ENCODE peak calls at places on chromosomes 11 and 22, in seven cellular contexts. N, I, V, H, B, U and L are unnamed samples.

GRCh38 chr11:8067929-8068575 is 13.0 kb upstream of the TUB start:
- DNase-seq in N (no peak), I (peak), V (no peak), H (no peak), B (no peak), U (no peak), L (no peak)

GRCh38 chr11:9775393-9775780 is 111.5 kb downstream of the SWAP70 start:
- DNase-seq in N (no peak), I (no peak), V (no peak), H (no peak), B (no peak), U (no peak), L (no peak)

GRCh38 chr22:29270475-29271271 is 2.6 kb downstream of the EWSR1 start:
- DNase-seq in N (peak), I (peak), V (peak), H (peak), B (no peak), U (no peak), L (peak)

GRCh38 chr11:45881708-45882368 is 3.6 kb upstream of the MAPK8IP1 start:
- DNase-seq in N (peak), I (peak), V (peak), H (no peak), B (no peak), U (no peak), L (no peak)

GRCh38 chr11:64654958-64655541 is 64.0 kb downstream of the SLC22A12 start:
- DNase-seq in N (no peak), I (no peak), V (no peak), H (no peak), B (no peak), U (no peak), L (no peak)

GRCh38 chr11:99841885-99842284 is 821.1 kb downstream of the CNTN5 start:
- DNase-seq in N (no peak), I (no peak), V (no peak), H (no peak), B (no peak), U (no peak), L (no peak)

GRCh38 chr11:68664141-68664540 is 20.2 kb upstream of the GAL start:
- DNase-seq in N (no peak), I (no peak), V (no peak), H (no peak), B (no peak), U (no peak), L (no peak)

GRCh38 chr11:47161134-47161854 is 15.4 kb downstream of the ARFGAP2 start:
- DNase-seq in N (peak), I (peak), V (peak), H (peak), B (no peak), U (no peak), L (peak)

GRCh38 chr11:117230286-117230961 is 1.4 kb downstream of the PCSK7 start:
- DNase-seq in N (peak), I (no peak), V (no peak), H (peak), B (no peak), U (no peak), L (peak)

DNA sequence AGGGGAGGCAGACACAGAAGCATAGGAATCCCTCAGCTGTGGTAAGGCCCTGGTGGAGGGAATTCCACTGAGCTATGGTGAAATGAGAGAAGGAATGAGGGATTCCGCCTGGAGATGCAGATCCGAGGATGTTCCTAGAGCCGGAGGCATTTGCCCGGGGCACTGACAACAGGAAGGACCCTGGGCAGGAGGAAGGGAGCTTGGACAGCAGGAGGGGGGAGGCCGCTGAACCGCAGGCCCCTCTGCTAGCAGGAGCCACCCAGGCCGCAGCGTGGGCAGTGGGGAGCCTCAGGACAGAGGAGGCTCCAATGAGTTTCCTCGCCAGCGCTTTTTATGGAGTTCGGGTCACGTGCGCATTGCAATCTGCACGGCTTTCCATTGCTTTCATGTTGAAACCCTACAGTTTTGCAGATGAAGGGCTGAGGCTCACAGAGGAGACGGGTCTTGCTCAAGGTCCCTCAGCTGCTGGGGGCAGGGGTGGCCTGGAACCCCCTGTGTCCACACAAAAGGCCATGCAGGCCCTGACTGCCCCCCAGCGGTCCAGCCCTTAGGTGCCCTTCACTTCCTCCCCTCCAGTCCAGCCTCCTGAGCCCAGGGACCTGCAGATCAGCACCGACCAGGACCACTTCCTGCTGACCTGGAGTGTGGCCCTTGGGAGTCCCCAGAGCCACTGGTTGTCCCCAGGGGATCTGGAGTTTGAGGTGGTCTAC is 15.6 kb downstream of the CSF2RB start:
- DNase-seq in N (no peak), I (peak), V (no peak), H (no peak), B (no peak), U (no peak), L (no peak)
- TF ChIP-seq CTCF in N (no peak), I (no peak), V (no peak), H (no peak), B (no peak), U (no peak), L (no peak)

DNA sequence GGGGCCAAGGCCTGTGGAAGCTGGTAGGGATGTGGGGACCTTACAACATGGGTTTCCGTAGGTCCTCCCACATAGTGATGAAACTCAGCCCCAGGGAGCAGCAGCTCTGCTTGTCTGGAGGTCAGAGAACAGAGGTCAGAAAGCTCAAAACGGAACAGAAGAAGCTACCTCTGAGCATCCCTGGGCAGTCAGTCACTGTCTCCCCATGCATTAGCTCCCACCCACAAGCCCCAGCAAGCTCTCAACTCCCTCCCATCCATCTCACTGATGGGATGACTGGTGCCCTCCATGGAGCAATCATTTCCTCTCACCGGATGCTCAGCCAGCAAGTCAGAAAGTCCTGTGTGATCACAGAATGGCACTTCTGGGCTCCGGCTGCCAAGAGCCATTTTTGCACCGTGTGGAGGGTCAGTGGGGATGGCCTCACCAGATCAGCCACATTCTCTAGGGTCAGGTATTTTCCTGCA is 1.9 kb downstream of the TPP1 start:
- DNase-seq in N (peak), I (peak), V (peak), H (no peak), B (no peak), U (no peak), L (peak)
- H3K4me3 ChIP-seq in N (peak), I (peak), V (peak), H (peak), B (peak), U (no peak), L (peak)

GRCh38 chr11:119371778-119372182 is 9.7 kb downstream of the USP2 start:
- DNase-seq in N (no peak), I (no peak), V (no peak), H (peak), B (no peak), U (no peak), L (no peak)
- TF ChIP-seq CTCF in N (peak), I (peak), V (peak), H (peak), B (no peak), U (no peak), L (no peak)

GRCh38 chr11:57314221-57314973 is 10.4 kb downstream of the TNKS1BP1 start:
- DNase-seq in N (no peak), I (no peak), V (no peak), H (no peak), B (no peak), U (no peak), L (no peak)

GRCh38 chr11:57318178-57318577 is 6.6 kb downstream of the TNKS1BP1 start:
- DNase-seq in N (peak), I (peak), V (peak), H (no peak), B (no peak), U (no peak), L (peak)

GRCh38 chr11:57313788-57314135 is 11.0 kb downstream of the TNKS1BP1 start:
- DNase-seq in N (no peak), I (no peak), V (no peak), H (no peak), B (no peak), U (no peak), L (no peak)

GRCh38 chr11:57315491-57315890 is 9.3 kb downstream of the TNKS1BP1 start:
- DNase-seq in N (peak), I (peak), V (peak), H (no peak), B (no peak), U (no peak), L (peak)

DNA sequence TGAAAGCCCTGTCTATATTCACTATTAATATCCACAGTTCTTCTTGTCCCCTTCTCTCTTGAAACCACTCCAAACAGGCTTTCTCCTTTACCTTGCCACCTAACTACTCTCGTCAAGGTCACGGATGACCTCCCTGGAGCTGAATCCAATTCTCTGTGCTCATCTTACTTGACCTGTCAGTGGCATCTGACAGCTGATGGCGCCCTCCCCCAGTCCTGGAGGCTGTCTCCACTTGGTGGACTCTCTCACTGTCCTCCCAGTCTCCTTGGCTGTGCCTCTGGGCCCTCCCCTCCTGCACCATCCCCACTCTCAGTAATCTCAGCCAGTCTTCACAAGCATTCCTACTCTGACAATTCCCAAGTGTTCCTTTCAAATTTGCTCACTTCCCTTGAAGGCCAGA is 8.7 kb downstream of the TNKS1BP1 start:
- DNase-seq in N (no peak), I (no peak), V (no peak), H (no peak), B (no peak), U (no peak), L (peak)
- H3K4me3 ChIP-seq in N (no peak), I (no peak), V (no peak), H (no peak), B (no peak), U (no peak), L (no peak)